ENCODE peak calls at places on chromosomes 1 and 21, in ten cellular contexts. Z, C, P, I, N, F, A, L, M and V are unnamed samples. For H3K4me1, H3K9me3 and H3K36me3, the result is how much of the 10 kb centered on the place peaks cover.

GRCh38 chr1:180229483-180230415 is at the start of gene LHX4:
- DNase-seq in M (peak), N (no peak), L (no peak), Z (no peak), C (peak), F (peak), A (no peak), I (no peak), P (no peak), V (no peak)

GRCh38 chr1:32695098-32695904 is 7.3 kb downstream of the SYNC start:
- DNase-seq in L (no peak), M (peak), Z (peak), F (no peak), P (peak), A (peak), N (peak), C (no peak), I (no peak), V (peak)

GRCh38 chr1:184854456-184855180 is 100.0 kb upstream of the EDEM3 start:
- DNase-seq in C (no peak), N (peak), F (no peak), Z (no peak), I (no peak), M (no peak), L (no peak), P (no peak), A (no peak), V (no peak)

GRCh38 chr1:12600880-12601633 is 17.0 kb downstream of the DHRS3 start:
- DNase-seq in L (no peak), A (peak), N (no peak), C (peak), P (no peak), M (no peak), I (no peak), F (peak), Z (peak), V (peak)

GRCh38 chr1:159338018-159338417 is 35.9 kb downstream of the FCER1A start:
- DNase-seq in N (no peak), M (no peak), P (no peak), C (no peak), I (no peak), F (no peak), Z (no peak), A (no peak), L (no peak), V (no peak)

GRCh38 chr1:93288558-93288957 is 57.1 kb upstream of the DR1 start:
- DNase-seq in I (no peak), P (no peak), F (no peak), M (no peak), C (no peak), N (no peak), L (no peak), Z (no peak), A (no peak), V (no peak)

GRCh38 chr1:17016317-17016661 is 4.6 kb upstream of the ATP13A2 start:
- DNase-seq in Z (no peak), N (peak), C (no peak), I (no peak), M (no peak), L (no peak), F (no peak), P (no peak), A (no peak), V (no peak)

GRCh38 chr1:167263784-167264464 is 43.2 kb downstream of the POU2F1 start:
- DNase-seq in F (no peak), I (no peak), L (no peak), M (no peak), N (no peak), P (no peak), C (peak), A (no peak), Z (no peak), V (no peak)

GRCh38 chr1:10638559-10639300 is 157.7 kb downstream of the CASZ1 start:
- DNase-seq in P (no peak), A (no peak), Z (no peak), M (no peak), C (no peak), N (no peak), F (peak), I (no peak), L (no peak), V (no peak)

GRCh38 chr1:204062106-204062505 is 10.8 kb upstream of the SOX13 start:
- DNase-seq in P (no peak), M (no peak), F (no peak), C (no peak), N (no peak), A (no peak), L (no peak), I (no peak), Z (no peak), V (no peak)

GRCh38 chr1:155134322-155134721 is 1.3 kb upstream of the SLC50A1 start:
- DNase-seq in N (no peak), C (no peak), I (no peak), M (no peak), L (no peak), P (no peak), F (no peak), Z (no peak), A (peak), V (no peak)

GRCh38 chr21:14603202-14603601 is 57.1 kb upstream of the SAMSN1 start:
- DNase-seq in M (no peak), P (no peak), A (no peak), N (peak), L (no peak), Z (no peak), C (no peak), I (no peak), F (no peak), V (no peak)

GRCh38 chr1:119674835-119675289 is 26.8 kb upstream of the ZNF697 start:
- DNase-seq in F (no peak), A (peak), N (peak), M (no peak), C (peak), I (no peak), L (no peak), Z (peak), P (no peak), V (no peak)

GRCh38 chr1:89907669-89908293 is 86.9 kb downstream of the LRRC8D start:
- DNase-seq in Z (no peak), N (peak), I (no peak), F (no peak), M (no peak), P (no peak), A (no peak), C (peak), L (no peak), V (no peak)

GRCh38 chr21:18069875-18070274 is 174.8 kb upstream of the CHODL start:
- DNase-seq in P (no peak), N (no peak), L (no peak), Z (no peak), A (no peak), F (no peak), I (no peak), M (no peak), C (no peak), V (no peak)

GRCh38 chr1:1304331-1305299 is 3.1 kb downstream of the ACAP3 start:
- DNase-seq in L (no peak), A (peak), C (peak), P (peak), Z (peak), F (peak), N (peak), M (no peak), I (no peak), V (no peak)

GRCh38 chr1:90045853-90046563 is 51.1 kb downstream of the ZNF326 start:
- DNase-seq in N (peak), M (no peak), L (no peak), A (no peak), I (no peak), C (peak), Z (no peak), F (peak), P (no peak), V (no peak)

GRCh38 chr1:39689635-39690034 is 1.6 kb downstream of the HPCAL4 start:
- DNase-seq in F (peak), P (no peak), A (no peak), N (no peak), L (no peak), C (no peak), M (no peak), Z (no peak), I (no peak), V (no peak)

GRCh38 chr1:91809267-91809666 is 76.7 kb downstream of the TGFBR3 start:
- DNase-seq in N (no peak), A (no peak), Z (no peak), I (no peak), P (no peak), C (no peak), L (no peak), F (no peak), M (no peak), V (no peak)

GRCh38 chr21:38319781-38320180 is 63.0 kb downstream of the KCNJ15 start:
- DNase-seq in A (no peak), P (no peak), L (no peak), C (no peak), I (no peak), N (no peak), M (no peak), Z (no peak), F (no peak), V (no peak)

GRCh38 chr1:7250176-7250575 is 464.9 kb downstream of the CAMTA1 start:
- DNase-seq in A (no peak), M (no peak), I (no peak), F (no peak), P (no peak), N (no peak), C (no peak), L (no peak), Z (no peak), V (no peak)

GRCh38 chr1:53541761-53542550 is 82.8 kb downstream of the DMRTB1 start:
- DNase-seq in A (no peak), F (peak), M (peak), P (no peak), C (peak), N (peak), L (no peak), I (no peak), Z (no peak), V (peak)

GRCh38 chr1:208201241-208201640 is 42.9 kb downstream of the PLXNA2 start:
- DNase-seq in N (peak), L (no peak), F (no peak), P (peak), Z (peak), A (peak), I (no peak), C (no peak), M (no peak), V (no peak)

GRCh38 chr1:153967109-153967999 is at the start of gene CREB3L4:
- DNase-seq in A (peak), M (peak), L (peak), I (peak), Z (peak), P (peak), N (peak), C (peak), F (peak), V (peak)

GRCh38 chr1:41347276-41347675 is 14.0 kb upstream of the FOXO6 start:
- DNase-seq in F (no peak), C (no peak), M (no peak), A (no peak), P (no peak), L (no peak), Z (no peak), N (no peak), I (no peak), V (no peak)

GRCh38 chr1:218467101-218467728 is 122.1 kb downstream of the TGFB2 start:
- DNase-seq in M (no peak), F (no peak), N (peak), A (no peak), Z (no peak), P (no peak), L (no peak), I (no peak), C (no peak), V (no peak)

GRCh38 chr1:193260056-193260750 is 73.8 kb upstream of the B3GALT2 start:
- DNase-seq in Z (no peak), M (no peak), A (no peak), F (no peak), I (no peak), N (peak), L (no peak), C (no peak), P (no peak), V (no peak)

GRCh38 chr1:22579541-22580155 is 16.4 kb downstream of the EPHA8 start:
- DNase-seq in M (no peak), F (no peak), P (peak), A (no peak), Z (no peak), C (no peak), N (no peak), L (no peak), I (no peak), V (no peak)

GRCh38 chr1:20307026-20307425 is 16.4 kb downstream of the VWA5B1 start:
- DNase-seq in I (no peak), Z (no peak), M (no peak), L (no peak), F (no peak), A (no peak), C (no peak), N (no peak), P (no peak), V (no peak)
- H3K4me1 ChIP-seq in I (under half), Z (under half), M (under half), L (under half), F (under half), A (under half), C (under half), N (under half), P (under half), V (under half)

DNA sequence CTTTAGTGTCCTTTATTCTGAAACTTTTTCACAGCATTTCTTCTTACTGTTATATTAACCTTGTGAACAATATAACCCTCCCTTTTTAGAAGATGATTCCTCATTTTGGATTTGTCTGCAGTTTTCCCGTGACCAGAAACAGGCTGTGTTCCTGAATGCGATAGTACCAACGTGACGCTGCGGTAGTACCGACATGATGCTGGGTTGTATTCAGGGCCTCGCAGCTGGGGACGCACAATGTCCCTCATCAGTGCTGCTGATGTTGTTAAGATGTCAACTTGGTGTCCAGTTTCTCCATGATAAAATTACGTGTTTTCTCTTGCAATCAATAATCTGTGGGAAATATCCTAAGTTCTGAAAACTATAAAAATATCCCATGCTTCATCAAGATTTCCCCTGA is 761.4 kb upstream of the TPTE start:
- DNase-seq in F (no peak), Z (no peak), P (no peak), L (no peak), N (no peak), A (no peak), C (no peak), M (peak), I (no peak), V (no peak)
- H3K9me3 ChIP-seq in F (half or more), Z (half or more), P (under half), L (under half), N (under half), A (half or more), C (half or more), M (under half), I (under half), V (under half)

GRCh38 chr1:244412116-244412639 is 39.5 kb downstream of the ADSS2 start:
- DNase-seq in C (no peak), F (no peak), Z (no peak), N (no peak), P (no peak), L (no peak), M (no peak), I (no peak), A (no peak), V (no peak)
- H3K36me3 ChIP-seq in C (half or more), F (under half), Z (half or more), N (under half), P (half or more), L (under half), M (half or more), I (half or more), A (under half), V (under half)

DNA sequence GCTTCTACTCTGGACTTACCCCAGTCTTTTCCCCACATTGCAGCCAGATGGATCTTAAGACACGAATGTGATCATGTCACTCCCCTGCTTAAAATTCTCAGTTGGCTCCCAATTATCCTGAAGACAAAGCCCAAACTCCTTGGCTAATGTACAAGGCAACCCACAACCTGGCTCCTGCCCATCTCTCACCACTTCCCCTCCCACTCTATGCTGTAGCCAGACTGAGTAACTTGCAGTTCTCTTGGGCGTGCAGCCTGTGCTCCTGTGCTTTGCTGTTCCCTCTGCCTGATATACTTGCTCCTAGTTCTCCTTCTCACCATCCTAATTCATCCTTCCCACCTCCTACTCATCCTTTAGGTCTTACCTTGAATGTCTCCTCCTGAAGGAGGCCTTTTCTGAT is 56.2 kb downstream of the LGR6 start:
- DNase-seq in L (no peak), C (no peak), M (no peak), P (no peak), Z (no peak), I (no peak), F (no peak), A (no peak), N (no peak), V (no peak)
- H3K4me1 ChIP-seq in L (under half), C (under half), M (under half), P (under half), Z (under half), I (under half), F (under half), A (under half), N (under half), V (under half)

GRCh38 chr1:227673441-227673840 is 61.7 kb downstream of the JMJD4 start:
- DNase-seq in Z (no peak), L (no peak), A (no peak), N (no peak), P (no peak), I (no peak), M (no peak), F (no peak), C (no peak), V (no peak)
- H3K9me3 ChIP-seq in Z (half or more), L (under half), A (half or more), N (under half), P (under half), I (half or more), M (under half), F (under half), C (under half), V (under half)

DNA sequence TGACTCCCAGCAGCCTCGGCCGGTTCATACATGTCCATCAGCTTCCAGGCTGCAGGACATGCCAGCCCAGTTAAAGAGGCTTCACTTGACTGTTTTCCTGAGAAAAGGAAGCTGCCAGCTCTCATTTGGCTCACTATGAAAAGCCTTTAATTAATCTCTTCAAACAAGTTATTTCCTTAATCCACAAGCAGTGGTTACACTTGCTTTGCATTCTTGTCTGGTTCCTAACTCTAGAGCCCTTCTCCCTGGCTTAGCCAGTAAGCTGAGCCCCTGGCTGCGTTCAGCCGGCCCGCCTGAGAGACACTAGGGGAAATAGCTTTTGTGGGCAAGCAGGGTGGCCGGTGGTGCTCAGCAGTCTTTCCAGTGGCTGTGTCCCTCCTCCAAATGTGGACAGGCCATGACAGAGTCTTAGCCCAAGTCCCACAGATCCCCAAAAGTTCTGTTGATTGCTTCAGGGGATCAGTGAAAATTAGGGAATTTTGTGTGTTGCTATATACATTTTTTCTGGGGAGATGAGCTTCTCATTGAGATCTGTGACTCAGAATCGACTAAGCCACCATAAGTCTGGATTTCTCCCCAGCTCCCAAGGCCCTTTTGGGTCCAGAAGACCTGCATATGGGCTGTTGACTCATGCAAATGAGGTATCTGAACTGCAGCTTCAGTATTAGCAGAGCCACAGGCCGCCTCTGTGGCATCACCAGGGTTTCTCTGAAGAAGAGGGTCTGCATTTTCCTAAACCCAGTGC is 10.1 kb downstream of the ATF3 start:
- DNase-seq in P (no peak), F (peak), Z (no peak), L (no peak), N (no peak), C (no peak), A (no peak), I (no peak), M (no peak), V (no peak)
- H3K36me3 ChIP-seq in P (half or more), F (under half), Z (half or more), L (under half), N (under half), C (under half), A (under half), I (half or more), M (half or more), V (half or more)

DNA sequence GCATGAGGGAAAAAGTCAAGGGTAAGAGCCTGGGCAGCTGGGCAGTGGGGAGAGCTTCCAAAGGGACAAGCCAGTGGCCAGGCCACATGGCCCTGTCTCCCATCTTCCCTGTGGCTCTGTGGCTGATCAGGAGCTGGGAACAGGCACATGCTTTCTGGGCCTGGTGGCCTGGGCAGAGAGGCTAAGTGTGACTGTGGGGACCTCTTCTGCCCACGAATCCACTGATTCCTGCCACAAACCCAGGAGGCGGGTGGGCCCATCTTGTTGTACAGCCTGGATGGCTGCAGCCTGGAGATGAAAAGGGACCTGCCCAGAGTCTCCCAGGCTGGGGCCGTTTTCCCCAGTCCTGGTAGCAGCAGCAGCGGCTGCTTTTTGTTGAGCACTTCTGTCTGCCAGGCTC is 55.6 kb upstream of the EPS8L3 start:
- DNase-seq in A (no peak), F (no peak), L (no peak), I (no peak), C (no peak), P (no peak), M (peak), N (no peak), Z (no peak), V (no peak)
- H3K4me1 ChIP-seq in A (under half), F (under half), L (under half), I (under half), C (under half), P (half or more), M (under half), N (under half), Z (half or more), V (under half)

GRCh38 chr1:3264456-3264855 is 190.0 kb upstream of the ARHGEF16 start:
- DNase-seq in M (peak), P (no peak), Z (no peak), I (no peak), N (no peak), C (no peak), F (no peak), A (no peak), L (no peak), V (peak)

GRCh38 chr1:3267550-3268270 is 186.8 kb upstream of the ARHGEF16 start:
- DNase-seq in C (no peak), N (no peak), I (no peak), L (no peak), F (no peak), P (no peak), A (no peak), Z (no peak), M (peak), V (no peak)

GRCh38 chr1:3263790-3264189 is 190.7 kb upstream of the ARHGEF16 start:
- DNase-seq in L (no peak), Z (no peak), I (no peak), P (no peak), N (no peak), F (no peak), A (no peak), C (no peak), M (peak), V (no peak)

GRCh38 chr1:3266870-3267549 is 187.5 kb upstream of the ARHGEF16 start:
- DNase-seq in P (no peak), N (no peak), C (no peak), L (no peak), M (peak), F (no peak), I (no peak), Z (no peak), A (no peak), V (no peak)

GRCh38 chr1:3265800-3266485 is 188.5 kb upstream of the ARHGEF16 start:
- DNase-seq in F (no peak), I (no peak), A (no peak), P (no peak), M (peak), C (no peak), Z (no peak), N (no peak), L (no peak), V (no peak)
- H3K9me3 ChIP-seq in F (under half), I (under half), A (under half), P (under half), M (under half), C (under half), Z (under half), N (under half), L (under half), V (under half)